ENCODE peak calls at places on chromosomes 13 and 19, in seven cellular contexts. H is adrenal gland, F is tibial artery, J is spleen, E is NB4, R is fibroblast of mammary gland, X is H9. M is an unnamed sample.

GRCh38 chr19:50898018-50898417 is 13.2 kb downstream of the KLK4 start:
- DNase-seq in H (no peak), F (no peak), J (no peak), E (no peak), R (no peak), X (no peak), M (no peak)

GRCh38 chr19:47598407-47599349 is 10.3 kb upstream of the BICRA start:
- DNase-seq in H (peak), F (peak), J (no peak), E (no peak), R (peak), X (peak), M (no peak)

GRCh38 chr19:50837300-50837699 is 3.9 kb upstream of the KLK15 start:
- DNase-seq in H (no peak), F (no peak), J (peak), E (no peak), R (no peak), X (no peak), M (no peak)

GRCh38 chr19:2053601-2054389 is 2.8 kb upstream of the MKNK2 start:
- DNase-seq in H (peak), F (peak), J (peak), E (no peak), R (no peak), X (peak), M (no peak)

GRCh38 chr19:44738603-44739585 is 9.6 kb upstream of the BCL3 start:
- DNase-seq in H (peak), F (no peak), J (peak), E (no peak), R (no peak), X (no peak), M (no peak)

GRCh38 chr13:39776439-39776838 is 121.0 kb downstream of the COG6 start:
- DNase-seq in H (no peak), F (no peak), J (no peak), E (no peak), R (peak), X (no peak), M (peak)

GRCh38 chr19:35084078-35084762 is 31.4 kb upstream of the FXYD3 start:
- DNase-seq in H (no peak), F (no peak), J (no peak), E (no peak), R (no peak), X (no peak), M (no peak)

GRCh38 chr13:22874839-22875238 is 305.9 kb upstream of the SGCG start:
- DNase-seq in H (no peak), F (no peak), J (no peak), E (no peak), R (no peak), X (no peak), M (no peak)

GRCh38 chr13:20609145-20609544 is 42.2 kb downstream of the IFT88 start:
- DNase-seq in H (no peak), F (no peak), J (no peak), E (no peak), R (peak), X (no peak), M (no peak)

DNA sequence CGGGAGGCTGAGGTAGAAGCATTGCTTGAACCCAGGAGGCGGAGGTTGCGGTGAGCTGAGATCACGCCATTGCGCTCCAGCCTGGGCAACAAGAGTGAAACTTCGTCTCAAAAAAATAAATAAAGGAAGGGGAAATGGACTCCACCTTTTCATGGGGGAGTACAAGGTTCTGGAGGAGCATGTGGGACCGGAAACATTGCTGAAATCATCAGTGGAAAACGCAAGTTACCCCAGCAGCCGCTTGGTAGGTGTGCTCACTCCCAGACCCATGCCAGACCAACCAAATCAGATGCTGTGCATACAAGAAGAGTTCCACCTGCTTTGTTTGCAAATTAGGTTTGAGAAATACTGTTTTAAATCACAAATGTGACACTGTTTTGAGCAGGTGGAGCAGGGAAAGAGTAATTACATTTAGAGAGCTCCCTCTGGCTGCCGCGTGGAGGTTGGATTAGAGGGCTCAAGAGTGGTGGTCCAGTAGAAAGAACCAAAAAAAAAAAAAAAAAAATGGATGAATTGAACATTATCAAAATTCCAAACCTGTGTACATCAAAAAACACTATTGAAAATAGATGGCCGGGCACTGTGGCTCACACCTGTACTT is 4.9 kb downstream of the ERICH4 start:
- DNase-seq in H (no peak), F (no peak), J (no peak), E (no peak), R (no peak), X (no peak), M (no peak)
- TF ChIP-seq CTCF in H (no peak), F (no peak), J (no peak), E (peak), R (no peak), X (peak), M (no peak)

GRCh38 chr19:4057913-4058695 is 8.6 kb downstream of the ZBTB7A start:
- DNase-seq in H (peak), F (peak), J (peak), E (peak), R (peak), X (peak), M (no peak)
- TF ChIP-seq CTCF in H (peak), F (peak), J (no peak), E (no peak), R (peak), X (no peak), M (no peak)

GRCh38 chr19:14433454-14434156 is 499 bp downstream of the PKN1 start:
- DNase-seq in H (no peak), F (no peak), J (peak), E (no peak), R (no peak), X (no peak), M (peak)
- TF ChIP-seq CTCF in H (no peak), F (no peak), J (peak), E (no peak), R (no peak), X (no peak), M (no peak)

DNA sequence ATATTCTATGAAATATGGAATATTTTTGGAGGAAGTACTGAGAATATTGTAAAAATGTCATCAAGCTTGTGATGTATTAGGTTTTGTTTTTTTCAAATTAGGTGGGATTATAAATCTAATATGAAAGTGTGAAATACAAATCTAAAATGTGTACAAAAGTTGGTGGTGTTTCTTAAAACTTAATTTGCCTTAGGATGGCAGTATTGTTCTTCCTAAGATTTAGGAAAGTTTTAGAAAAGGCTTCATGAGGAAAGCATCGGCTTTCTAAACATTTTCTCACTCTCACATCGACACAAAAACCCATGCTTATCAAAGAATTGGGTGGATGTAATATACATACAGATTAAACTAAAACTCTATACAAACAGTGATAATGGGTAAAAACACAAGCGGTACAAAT is 972.0 kb upstream of the PCDH20 start:
- DNase-seq in H (no peak), F (no peak), J (no peak), E (no peak), R (peak), X (no peak), M (no peak)
- TF ChIP-seq CTCF in H (no peak), F (no peak), J (no peak), E (no peak), R (no peak), X (peak), M (no peak)

DNA sequence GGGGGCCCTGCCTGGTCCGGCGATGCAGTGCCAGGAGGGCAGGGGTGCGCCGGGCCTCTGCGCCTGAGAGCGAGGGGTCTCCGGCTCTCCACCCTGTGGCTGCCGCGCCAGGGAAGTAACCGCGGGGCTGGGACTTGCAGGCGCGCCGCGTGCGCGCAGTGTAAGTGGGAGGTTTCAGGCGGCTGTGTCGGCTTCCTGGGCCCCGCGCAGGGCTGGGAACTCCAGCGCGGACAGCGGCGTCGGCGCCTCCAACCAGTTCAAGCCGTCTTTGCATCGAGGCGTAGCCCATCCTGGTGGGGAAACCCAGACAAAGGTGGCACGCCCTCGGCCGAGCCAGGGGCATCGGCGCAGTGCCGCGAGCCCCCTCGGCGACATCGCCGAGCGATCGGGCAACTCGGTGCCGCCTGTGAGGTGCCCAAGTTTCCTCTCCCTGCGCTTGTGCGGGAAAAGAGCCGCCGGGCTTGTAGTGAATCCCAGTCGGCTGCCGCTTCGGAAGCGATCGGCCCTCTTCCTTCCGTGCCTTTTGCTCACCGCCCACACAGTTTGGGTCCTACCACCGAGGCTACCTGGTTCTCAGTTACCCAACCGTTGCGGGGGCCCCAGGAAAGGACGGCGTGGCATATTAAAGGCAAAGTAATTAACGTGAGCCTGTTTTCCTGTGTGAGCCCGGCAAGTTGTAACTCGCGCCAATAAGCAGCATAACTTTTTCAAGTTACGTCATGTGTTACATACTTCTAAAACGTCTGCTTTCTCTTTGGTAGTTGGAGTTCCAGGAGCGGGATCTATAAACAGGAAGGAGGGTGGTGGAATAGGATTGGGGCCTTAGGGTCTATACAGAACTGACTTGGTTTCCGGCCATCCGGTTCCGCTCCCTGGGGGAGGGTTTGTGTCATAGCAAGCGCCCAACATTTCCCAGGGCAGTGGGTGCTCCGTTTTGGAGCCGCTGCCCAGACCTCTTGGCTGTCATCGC is 1.2 kb downstream of the LRCH1 start:
- DNase-seq in H (peak), F (peak), J (peak), E (peak), R (peak), X (peak), M (peak)
- TF ChIP-seq CTCF in H (peak), F (peak), J (peak), E (peak), R (peak), X (peak), M (peak)

DNA sequence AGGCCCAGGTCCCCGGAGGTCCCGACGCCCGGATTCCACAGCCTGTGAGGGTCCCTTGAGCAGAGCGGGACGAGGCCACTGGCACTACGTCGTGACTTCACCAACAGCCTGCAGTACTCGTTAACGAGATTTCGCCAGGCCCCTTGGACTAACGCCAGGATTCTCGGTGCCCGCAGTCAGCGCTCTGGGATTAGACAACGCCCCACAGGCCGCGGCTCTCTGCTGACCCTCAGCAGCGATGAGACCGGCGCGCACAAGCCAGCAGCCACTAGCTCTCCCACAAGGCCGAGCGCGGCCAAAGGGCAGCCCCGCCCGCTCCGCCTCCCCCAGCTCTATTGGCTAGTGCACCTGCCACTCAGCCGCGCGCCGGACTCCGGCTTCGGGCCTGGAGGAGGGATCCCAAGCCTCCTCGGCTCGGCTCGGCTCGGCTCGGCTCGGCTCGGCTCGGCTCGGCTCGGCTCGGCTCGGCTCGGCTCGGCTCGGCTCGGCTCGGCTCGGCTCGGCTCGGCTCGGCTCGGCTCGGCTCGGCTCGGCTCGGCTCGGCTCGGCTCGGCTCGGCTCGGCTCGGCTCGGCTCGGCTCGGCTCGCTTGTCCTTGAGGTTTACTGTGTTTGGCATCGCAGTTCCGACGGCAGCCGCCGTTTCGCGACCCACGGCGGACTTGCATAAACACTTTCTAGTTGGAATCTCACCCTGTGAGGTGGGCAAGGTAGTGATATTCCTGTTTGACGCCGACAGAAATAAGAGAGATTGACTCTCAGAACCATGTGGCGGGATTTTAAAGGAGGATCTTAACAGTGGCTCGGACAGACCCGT is 231.7 kb upstream of the SERP2 start:
- DNase-seq in H (peak), F (peak), J (peak), E (peak), R (peak), X (peak), M (peak)
- TF ChIP-seq CTCF in H (peak), F (peak), J (peak), E (no peak), R (no peak), X (peak), M (no peak)

M was measured in GM13976.